ENCODE peak calls at places on chromosomes 4 and X, in four cellular contexts. One of them, this sample, is unnamed.

GRCh38 chrX:37989304-37989703 is 17.0 kb upstream of the SYTL5 start:
- DNase-seq in WERI-Rb-1: no peak
- DNase-seq in OCI-LY7: no peak
- DNase-seq in cardiac muscle cell: no peak
- DNase-seq in this sample: no peak

GRCh38 chr4:793941-794621 is 31.8 kb downstream of the CPLX1 start:
- DNase-seq in WERI-Rb-1: peak
- DNase-seq in OCI-LY7: peak
- DNase-seq in cardiac muscle cell: no peak
- DNase-seq in this sample: no peak

GRCh38 chrX:112545051-112545450 is 134.7 kb downstream of the LHFPL1 start:
- DNase-seq in WERI-Rb-1: no peak
- DNase-seq in OCI-LY7: no peak
- DNase-seq in cardiac muscle cell: no peak
- DNase-seq in this sample: no peak

GRCh38 chr4:83108101-83108861 is 6.2 kb downstream of the PLAC8 start:
- DNase-seq in WERI-Rb-1: no peak
- DNase-seq in OCI-LY7: no peak
- DNase-seq in cardiac muscle cell: no peak
- DNase-seq in this sample: no peak

GRCh38 chr4:105966046-105966445 is 70.8 kb downstream of the NPNT start:
- DNase-seq in WERI-Rb-1: no peak
- DNase-seq in OCI-LY7: no peak
- DNase-seq in cardiac muscle cell: peak
- DNase-seq in this sample: no peak

GRCh38 chr4:112270643-112271484 is 14.8 kb downstream of the TIFA start:
- DNase-seq in WERI-Rb-1: no peak
- DNase-seq in OCI-LY7: no peak
- DNase-seq in cardiac muscle cell: peak
- DNase-seq in this sample: no peak

GRCh38 chrX:123993326-123993725 is 31.8 kb downstream of the STAG2 start:
- DNase-seq in WERI-Rb-1: no peak
- DNase-seq in OCI-LY7: no peak
- DNase-seq in cardiac muscle cell: peak
- DNase-seq in this sample: no peak

GRCh38 chr4:48341776-48342558 is 638 bp downstream of the SLAIN2 start:
- DNase-seq in WERI-Rb-1: peak
- DNase-seq in OCI-LY7: peak
- DNase-seq in cardiac muscle cell: peak
- DNase-seq in this sample: peak

GRCh38 chrX:134528936-134529335 is 69.0 kb downstream of the HPRT1 start:
- DNase-seq in WERI-Rb-1: no peak
- DNase-seq in OCI-LY7: no peak
- DNase-seq in cardiac muscle cell: no peak
- DNase-seq in this sample: no peak

GRCh38 chrX:26851981-26852380 is 611.2 kb downstream of the PPP4R3C start:
- DNase-seq in WERI-Rb-1: peak
- DNase-seq in OCI-LY7: no peak
- DNase-seq in cardiac muscle cell: no peak
- DNase-seq in this sample: no peak

GRCh38 chrX:64198046-64198445 is 7.5 kb downstream of the AMER1 start:
- DNase-seq in WERI-Rb-1: no peak
- DNase-seq in OCI-LY7: no peak
- DNase-seq in cardiac muscle cell: peak
- DNase-seq in this sample: no peak

GRCh38 chr4:183995489-183996049 is 90.5 kb downstream of the STOX2 start:
- DNase-seq in WERI-Rb-1: no peak
- DNase-seq in OCI-LY7: no peak
- DNase-seq in cardiac muscle cell: peak
- DNase-seq in this sample: no peak

GRCh38 chrX:12771445-12772069 is 19.7 kb upstream of the PRPS2 start:
- DNase-seq in WERI-Rb-1: peak
- DNase-seq in OCI-LY7: peak
- DNase-seq in cardiac muscle cell: peak
- DNase-seq in this sample: peak

GRCh38 chr4:26490111-26490979 is at the start of gene CCKAR:
- DNase-seq in WERI-Rb-1: no peak
- DNase-seq in OCI-LY7: no peak
- DNase-seq in cardiac muscle cell: no peak
- DNase-seq in this sample: no peak

GRCh38 chr4:114658179-114658578 is 59.6 kb downstream of the UGT8 start:
- DNase-seq in WERI-Rb-1: no peak
- DNase-seq in OCI-LY7: no peak
- DNase-seq in cardiac muscle cell: no peak
- DNase-seq in this sample: no peak

GRCh38 chrX:135484636-135485289 is 35.7 kb upstream of the INTS6L start:
- DNase-seq in WERI-Rb-1: no peak
- DNase-seq in OCI-LY7: peak
- DNase-seq in cardiac muscle cell: peak
- DNase-seq in this sample: no peak

GRCh38 chrX:150693782-150694574 is 782 bp downstream of the MTMR1 start:
- DNase-seq in WERI-Rb-1: peak
- DNase-seq in OCI-LY7: peak
- DNase-seq in cardiac muscle cell: peak
- DNase-seq in this sample: peak

GRCh38 chrX:49282647-49283011 is 13.0 kb downstream of the PPP1R3F start:
- DNase-seq in WERI-Rb-1: peak
- DNase-seq in OCI-LY7: no peak
- DNase-seq in cardiac muscle cell: peak
- DNase-seq in this sample: peak

GRCh38 chr4:5381981-5382441 is 326.3 kb downstream of the EVC2 start:
- DNase-seq in WERI-Rb-1: peak
- DNase-seq in OCI-LY7: no peak
- DNase-seq in cardiac muscle cell: no peak
- DNase-seq in this sample: no peak

GRCh38 chrX:31232506-31232905 is 160.7 kb upstream of the FTHL17 start:
- DNase-seq in WERI-Rb-1: peak
- DNase-seq in OCI-LY7: peak
- DNase-seq in cardiac muscle cell: no peak
- DNase-seq in this sample: no peak

GRCh38 chrX:85391185-85391878 is 11.9 kb upstream of the POF1B start:
- DNase-seq in WERI-Rb-1: no peak
- DNase-seq in OCI-LY7: no peak
- DNase-seq in cardiac muscle cell: no peak
- DNase-seq in this sample: no peak

DNA sequence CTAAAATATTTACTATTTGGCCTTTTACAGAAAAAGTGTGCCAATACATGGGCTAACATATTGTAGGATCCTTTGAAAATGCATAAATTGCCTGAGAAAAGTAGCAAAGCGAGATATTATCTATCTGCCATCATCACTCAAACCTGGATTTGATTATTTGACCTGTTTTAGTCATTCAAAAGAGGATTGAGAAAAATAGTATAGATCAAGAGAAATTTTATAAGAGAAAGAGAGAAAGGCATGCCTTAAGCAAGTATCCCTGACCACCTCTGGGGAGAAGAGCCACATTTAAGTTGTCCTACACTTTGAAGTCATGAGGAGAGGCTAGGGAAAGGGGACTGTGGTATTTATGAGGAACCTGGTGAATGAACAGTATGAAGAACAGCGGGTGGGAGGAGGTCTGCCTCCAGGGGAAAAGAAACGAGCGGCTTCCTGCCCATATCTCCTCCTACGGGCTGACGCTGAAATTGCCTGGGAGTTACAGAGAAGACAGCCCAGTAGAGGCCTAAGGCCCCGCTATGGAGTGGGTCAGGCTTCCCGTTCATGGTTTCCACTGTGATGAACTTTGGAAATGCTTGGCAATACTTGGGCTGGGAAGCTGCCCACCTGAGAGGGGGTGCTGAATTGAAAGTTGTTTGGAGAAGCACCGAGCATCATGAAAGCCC is 106.8 kb upstream of the ACSL4 start:
- DNase-seq in WERI-Rb-1: peak
- DNase-seq in OCI-LY7: no peak
- DNase-seq in cardiac muscle cell: peak
- DNase-seq in this sample: no peak
- H3K27ac ChIP-seq in WERI-Rb-1: no peak
- H3K27ac ChIP-seq in OCI-LY7: no peak
- H3K27ac ChIP-seq in cardiac muscle cell: no peak
- H3K27ac ChIP-seq in this sample: peak

GRCh38 chr4:168852933-168853713 is 156.9 kb downstream of the CBR4 start:
- DNase-seq in WERI-Rb-1: no peak
- DNase-seq in OCI-LY7: no peak
- DNase-seq in cardiac muscle cell: no peak
- DNase-seq in this sample: no peak
- H3K27ac ChIP-seq in WERI-Rb-1: no peak
- H3K27ac ChIP-seq in OCI-LY7: no peak
- H3K27ac ChIP-seq in cardiac muscle cell: no peak
- H3K27ac ChIP-seq in this sample: peak

DNA sequence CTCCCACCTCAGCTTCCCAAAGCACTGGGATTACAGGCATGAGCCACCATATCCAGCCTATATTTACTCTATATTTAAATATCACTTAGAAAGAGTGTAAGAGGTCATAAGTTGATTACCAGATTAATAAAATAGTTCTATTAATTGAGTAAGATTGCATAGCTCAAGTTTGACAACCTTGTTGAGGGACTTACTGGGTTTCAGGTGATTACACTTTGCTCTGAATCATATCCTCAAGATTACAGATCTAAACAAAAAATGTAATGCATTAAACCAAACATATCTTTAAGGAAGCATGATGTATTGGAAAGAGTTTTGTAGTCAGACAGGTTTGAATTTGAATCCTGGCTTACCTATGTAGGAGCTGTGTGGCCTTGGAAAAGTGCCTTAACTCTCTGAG is 47.9 kb upstream of the IL13RA2 start:
- DNase-seq in WERI-Rb-1: no peak
- DNase-seq in OCI-LY7: no peak
- DNase-seq in cardiac muscle cell: no peak
- DNase-seq in this sample: no peak
- H3K27ac ChIP-seq in WERI-Rb-1: no peak
- H3K27ac ChIP-seq in OCI-LY7: no peak
- H3K27ac ChIP-seq in cardiac muscle cell: no peak
- H3K27ac ChIP-seq in this sample: no peak

GRCh38 chr4:148982200-148982599 is 540.0 kb upstream of the NR3C2 start:
- DNase-seq in WERI-Rb-1: no peak
- DNase-seq in OCI-LY7: peak
- DNase-seq in cardiac muscle cell: no peak
- DNase-seq in this sample: no peak

GRCh38 chr4:148978301-148978700 is 536.1 kb upstream of the NR3C2 start:
- DNase-seq in WERI-Rb-1: no peak
- DNase-seq in OCI-LY7: no peak
- DNase-seq in cardiac muscle cell: no peak
- DNase-seq in this sample: no peak

GRCh38 chr4:148984951-148985350 is 542.7 kb upstream of the NR3C2 start:
- DNase-seq in WERI-Rb-1: no peak
- DNase-seq in OCI-LY7: no peak
- DNase-seq in cardiac muscle cell: no peak
- DNase-seq in this sample: no peak

GRCh38 chr4:148980782-148981181 is 538.6 kb upstream of the NR3C2 start:
- DNase-seq in WERI-Rb-1: no peak
- DNase-seq in OCI-LY7: no peak
- DNase-seq in cardiac muscle cell: no peak
- DNase-seq in this sample: no peak
- H3K27ac ChIP-seq in WERI-Rb-1: no peak
- H3K27ac ChIP-seq in OCI-LY7: peak
- H3K27ac ChIP-seq in cardiac muscle cell: no peak
- H3K27ac ChIP-seq in this sample: no peak

GRCh38 chr4:57162499-57163019 is 52.4 kb upstream of the IGFBP7 start:
- DNase-seq in WERI-Rb-1: no peak
- DNase-seq in OCI-LY7: no peak
- DNase-seq in cardiac muscle cell: no peak
- DNase-seq in this sample: no peak

GRCh38 chr4:57159866-57160265 is 49.7 kb upstream of the IGFBP7 start:
- DNase-seq in WERI-Rb-1: no peak
- DNase-seq in OCI-LY7: no peak
- DNase-seq in cardiac muscle cell: peak
- DNase-seq in this sample: no peak

GRCh38 chr4:57158762-57159161 is 48.6 kb upstream of the IGFBP7 start:
- DNase-seq in WERI-Rb-1: no peak
- DNase-seq in OCI-LY7: no peak
- DNase-seq in cardiac muscle cell: no peak
- DNase-seq in this sample: no peak

GRCh38 chr4:57168986-57169385 is 58.8 kb upstream of the IGFBP7 start:
- DNase-seq in WERI-Rb-1: no peak
- DNase-seq in OCI-LY7: no peak
- DNase-seq in cardiac muscle cell: no peak
- DNase-seq in this sample: no peak

DNA sequence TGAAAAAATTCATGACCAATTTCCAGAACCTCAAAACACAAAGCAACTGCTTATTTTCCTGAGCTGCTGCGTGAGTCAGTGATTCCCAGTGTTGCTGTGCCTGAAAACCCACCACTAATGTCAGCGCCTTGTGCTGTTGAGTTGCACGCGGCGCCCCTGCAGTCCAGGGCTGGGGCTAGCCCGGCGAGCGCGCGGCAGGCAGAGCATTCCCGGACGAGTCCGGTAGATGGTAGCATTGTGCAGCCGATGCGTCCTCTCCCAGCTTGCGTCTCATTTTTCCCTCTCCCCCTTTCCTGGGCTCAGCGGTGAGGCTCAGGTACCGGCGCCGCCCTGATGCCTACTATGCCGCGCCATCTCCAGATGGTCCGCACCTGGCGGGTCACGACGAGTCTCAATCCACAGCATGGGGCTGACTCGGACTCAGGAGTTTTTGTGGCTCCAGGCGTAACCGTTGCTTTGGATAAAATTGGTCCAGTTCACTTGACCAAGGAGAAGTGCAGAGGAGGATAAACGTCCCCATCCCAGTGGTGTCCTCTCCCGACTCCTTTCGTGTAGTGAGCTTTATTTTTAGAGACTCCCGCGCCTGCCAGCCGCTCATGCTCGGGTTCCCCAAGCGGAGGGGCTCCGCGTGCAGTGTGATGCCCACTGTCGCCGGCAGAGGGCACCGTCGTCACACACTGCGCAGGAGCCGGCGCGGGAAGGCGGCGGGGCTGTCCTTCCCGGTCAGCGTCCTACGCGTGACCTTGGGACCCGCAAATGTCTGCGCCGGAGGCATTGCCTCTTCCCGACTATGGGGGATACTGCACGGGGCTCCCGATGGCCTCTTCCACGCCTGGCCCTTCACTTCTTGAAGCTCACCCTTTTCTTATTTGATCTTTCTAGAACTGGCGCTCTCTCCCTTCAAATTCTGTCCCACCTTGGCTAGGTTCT is 53.6 kb upstream of the IGFBP7 start:
- DNase-seq in WERI-Rb-1: peak
- DNase-seq in OCI-LY7: peak
- DNase-seq in cardiac muscle cell: peak
- DNase-seq in this sample: peak
- H3K27ac ChIP-seq in WERI-Rb-1: peak
- H3K27ac ChIP-seq in OCI-LY7: no peak
- H3K27ac ChIP-seq in cardiac muscle cell: peak
- H3K27ac ChIP-seq in this sample: peak

DNA sequence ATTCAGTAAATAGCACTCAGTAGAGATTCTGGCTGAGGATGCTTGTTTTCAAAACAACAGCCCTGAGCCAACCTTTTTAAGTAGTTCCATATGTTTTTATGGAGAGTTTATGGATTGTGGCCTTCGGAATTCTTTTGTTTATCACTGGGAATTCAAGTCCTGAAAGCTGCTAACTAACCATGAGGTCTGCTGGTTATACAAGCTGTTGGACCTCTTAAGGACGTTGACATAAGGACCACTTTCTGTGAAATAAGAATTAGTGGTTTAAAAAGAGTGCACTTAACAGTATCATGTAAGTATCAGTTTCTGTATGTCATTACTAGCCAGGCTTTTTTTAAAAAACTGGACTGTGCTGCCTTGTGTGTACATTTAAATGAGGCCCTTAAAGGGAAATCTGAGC is 229.0 kb upstream of the PGRMC2 start:
- DNase-seq in WERI-Rb-1: no peak
- DNase-seq in OCI-LY7: no peak
- DNase-seq in cardiac muscle cell: peak
- DNase-seq in this sample: no peak
- H3K27ac ChIP-seq in WERI-Rb-1: no peak
- H3K27ac ChIP-seq in OCI-LY7: no peak
- H3K27ac ChIP-seq in cardiac muscle cell: no peak
- H3K27ac ChIP-seq in this sample: no peak

This sample was measured in spleen.